ENCODE peak calls at places on chromosome 6, in four cellular contexts. One of them, this sample, is unnamed.

GRCh38 chr6:35633579-35634089 is 55.1 kb downstream of the FKBP5 start:
- DNase-seq in left ventricle myocardium inferior: no peak
- DNase-seq in neural crest cell: no peak
- DNase-seq in fibroblast of mammary gland: no peak
- DNase-seq in this sample: no peak

GRCh38 chr6:119078449-119079287 is at the start of gene FAM184A:
- DNase-seq in neural crest cell: peak
- DNase-seq in fibroblast of mammary gland: peak
- DNase-seq in left ventricle myocardium inferior: peak
- DNase-seq in this sample: peak

GRCh38 chr6:107561325-107561724 is 71.4 kb downstream of the SOBP start:
- DNase-seq in neural crest cell: no peak
- DNase-seq in fibroblast of mammary gland: no peak
- DNase-seq in left ventricle myocardium inferior: peak
- DNase-seq in this sample: no peak

GRCh38 chr6:16804007-16804303 is 42.7 kb upstream of the ATXN1 start:
- DNase-seq in left ventricle myocardium inferior: no peak
- DNase-seq in neural crest cell: no peak
- DNase-seq in fibroblast of mammary gland: no peak
- DNase-seq in this sample: no peak

GRCh38 chr6:156526081-156526480 is 251.1 kb upstream of the ARID1B start:
- DNase-seq in fibroblast of mammary gland: no peak
- DNase-seq in left ventricle myocardium inferior: no peak
- DNase-seq in neural crest cell: no peak
- DNase-seq in this sample: no peak

GRCh38 chr6:133645000-133645619 is 243.8 kb upstream of the TCF21 start:
- DNase-seq in left ventricle myocardium inferior: no peak
- DNase-seq in fibroblast of mammary gland: peak
- DNase-seq in neural crest cell: no peak
- DNase-seq in this sample: no peak

GRCh38 chr6:83615025-83615999 is 93.6 kb downstream of the SNAP91 start:
- DNase-seq in left ventricle myocardium inferior: no peak
- DNase-seq in fibroblast of mammary gland: peak
- DNase-seq in neural crest cell: peak
- DNase-seq in this sample: no peak

GRCh38 chr6:160116411-160116810 is 5.2 kb upstream of the SLC22A1 start:
- DNase-seq in left ventricle myocardium inferior: no peak
- DNase-seq in neural crest cell: no peak
- DNase-seq in fibroblast of mammary gland: no peak
- DNase-seq in this sample: no peak

GRCh38 chr6:47156196-47156595 is 114.1 kb upstream of the ADGRF1 start:
- DNase-seq in fibroblast of mammary gland: no peak
- DNase-seq in left ventricle myocardium inferior: no peak
- DNase-seq in neural crest cell: no peak
- DNase-seq in this sample: no peak

GRCh38 chr6:107533415-107534059 is 43.6 kb downstream of the SOBP start:
- DNase-seq in fibroblast of mammary gland: no peak
- DNase-seq in neural crest cell: no peak
- DNase-seq in left ventricle myocardium inferior: no peak
- DNase-seq in this sample: no peak

GRCh38 chr6:7137335-7138106 is 29.8 kb downstream of the RREB1 start:
- DNase-seq in fibroblast of mammary gland: peak
- DNase-seq in left ventricle myocardium inferior: peak
- DNase-seq in neural crest cell: no peak
- DNase-seq in this sample: no peak

GRCh38 chr6:14053776-14054175 is 63.8 kb upstream of the CD83 start:
- DNase-seq in neural crest cell: no peak
- DNase-seq in fibroblast of mammary gland: peak
- DNase-seq in left ventricle myocardium inferior: no peak
- DNase-seq in this sample: no peak

GRCh38 chr6:119076173-119076965 is 2.1 kb downstream of the FAM184A start:
- DNase-seq in fibroblast of mammary gland: no peak
- DNase-seq in neural crest cell: no peak
- DNase-seq in left ventricle myocardium inferior: no peak
- DNase-seq in this sample: no peak

GRCh38 chr6:35063701-35064507 is 77.2 kb downstream of the TCP11 start:
- DNase-seq in fibroblast of mammary gland: no peak
- DNase-seq in left ventricle myocardium inferior: no peak
- DNase-seq in neural crest cell: no peak
- DNase-seq in this sample: no peak

GRCh38 chr6:17865798-17866725 is 121.4 kb downstream of the KIF13A start:
- DNase-seq in left ventricle myocardium inferior: peak
- DNase-seq in fibroblast of mammary gland: peak
- DNase-seq in neural crest cell: no peak
- DNase-seq in this sample: peak

GRCh38 chr6:1461736-1462135 is 72.4 kb downstream of the FOXF2 start:
- DNase-seq in neural crest cell: no peak
- DNase-seq in left ventricle myocardium inferior: no peak
- DNase-seq in fibroblast of mammary gland: no peak
- DNase-seq in this sample: no peak

GRCh38 chr6:167576798-167577528 is 249.7 kb upstream of the AFDN start:
- DNase-seq in fibroblast of mammary gland: no peak
- DNase-seq in left ventricle myocardium inferior: no peak
- DNase-seq in neural crest cell: no peak
- DNase-seq in this sample: peak

GRCh38 chr6:33895296-33895695 is 91.5 kb upstream of the MLN start:
- DNase-seq in neural crest cell: no peak
- DNase-seq in left ventricle myocardium inferior: no peak
- DNase-seq in fibroblast of mammary gland: no peak
- DNase-seq in this sample: no peak

GRCh38 chr6:7819641-7820040 is 90.9 kb downstream of the TXNDC5 start:
- DNase-seq in left ventricle myocardium inferior: no peak
- DNase-seq in fibroblast of mammary gland: peak
- DNase-seq in neural crest cell: no peak
- DNase-seq in this sample: no peak

GRCh38 chr6:79134699-79135474 is 56.8 kb upstream of the PHIP start:
- DNase-seq in fibroblast of mammary gland: no peak
- DNase-seq in left ventricle myocardium inferior: no peak
- DNase-seq in neural crest cell: no peak
- DNase-seq in this sample: no peak

GRCh38 chr6:73523434-73524123 is 2.7 kb upstream of the EEF1A1 start:
- DNase-seq in left ventricle myocardium inferior: peak
- DNase-seq in neural crest cell: no peak
- DNase-seq in fibroblast of mammary gland: peak
- DNase-seq in this sample: peak

GRCh38 chr6:132020138-132020551 is 69.0 kb upstream of the CCN2 start:
- DNase-seq in left ventricle myocardium inferior: peak
- DNase-seq in neural crest cell: no peak
- DNase-seq in fibroblast of mammary gland: peak
- DNase-seq in this sample: no peak

GRCh38 chr6:16602035-16602434 is 159.2 kb downstream of the ATXN1 start:
- DNase-seq in fibroblast of mammary gland: no peak
- DNase-seq in left ventricle myocardium inferior: no peak
- DNase-seq in neural crest cell: no peak
- DNase-seq in this sample: no peak

GRCh38 chr6:132695773-132696172 is 18.1 kb downstream of the VNN1 start:
- DNase-seq in fibroblast of mammary gland: no peak
- DNase-seq in left ventricle myocardium inferior: no peak
- DNase-seq in neural crest cell: no peak
- DNase-seq in this sample: no peak

GRCh38 chr6:156601821-156602301 is 175.3 kb upstream of the ARID1B start:
- DNase-seq in neural crest cell: no peak
- DNase-seq in left ventricle myocardium inferior: no peak
- DNase-seq in fibroblast of mammary gland: no peak
- DNase-seq in this sample: no peak

GRCh38 chr6:88004707-88005106 is 42.9 kb upstream of the SPACA1 start:
- DNase-seq in fibroblast of mammary gland: no peak
- DNase-seq in neural crest cell: no peak
- DNase-seq in left ventricle myocardium inferior: no peak
- DNase-seq in this sample: no peak

GRCh38 chr6:4017847-4018193 is 61.1 kb downstream of the FAM217A start:
- DNase-seq in neural crest cell: no peak
- DNase-seq in fibroblast of mammary gland: peak
- DNase-seq in left ventricle myocardium inferior: no peak
- DNase-seq in this sample: no peak

GRCh38 chr6:131914967-131915751 is 36.0 kb downstream of the CCN2 start:
- DNase-seq in neural crest cell: peak
- DNase-seq in left ventricle myocardium inferior: peak
- DNase-seq in fibroblast of mammary gland: peak
- DNase-seq in this sample: peak

GRCh38 chr6:90233994-90234393 is 62.6 kb downstream of the BACH2 start:
- DNase-seq in fibroblast of mammary gland: no peak
- DNase-seq in neural crest cell: no peak
- DNase-seq in left ventricle myocardium inferior: no peak
- DNase-seq in this sample: no peak

GRCh38 chr6:8888468-8888867 is 453.1 kb upstream of the SLC35B3 start:
- DNase-seq in neural crest cell: no peak
- DNase-seq in left ventricle myocardium inferior: no peak
- DNase-seq in fibroblast of mammary gland: no peak
- DNase-seq in this sample: no peak
- TF ChIP-seq CTCF in neural crest cell: peak
- TF ChIP-seq CTCF in left ventricle myocardium inferior: peak
- TF ChIP-seq CTCF in fibroblast of mammary gland: peak
- TF ChIP-seq CTCF in this sample: no peak

DNA sequence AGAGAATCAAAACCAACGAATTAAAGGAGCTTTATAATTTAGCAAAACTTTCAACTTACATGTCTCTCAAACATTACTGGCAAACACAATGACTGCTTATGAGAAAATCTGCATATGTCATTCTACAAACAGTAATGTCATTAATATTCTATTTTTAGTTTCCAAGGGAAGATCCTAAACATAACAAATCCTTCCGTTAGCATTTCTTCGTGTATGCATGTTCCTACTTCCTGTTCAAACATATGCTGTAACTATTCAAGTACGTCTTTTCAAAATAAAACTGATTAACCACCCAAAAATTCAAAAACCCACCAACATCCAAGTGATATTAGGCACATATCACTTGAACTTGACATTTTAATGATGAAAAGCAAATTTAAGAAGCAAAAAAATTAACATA is 131.3 kb downstream of the HACE1 start:
- DNase-seq in fibroblast of mammary gland: no peak
- DNase-seq in neural crest cell: no peak
- DNase-seq in left ventricle myocardium inferior: no peak
- DNase-seq in this sample: no peak
- TF ChIP-seq CTCF in fibroblast of mammary gland: no peak
- TF ChIP-seq CTCF in neural crest cell: no peak
- TF ChIP-seq CTCF in left ventricle myocardium inferior: no peak
- TF ChIP-seq CTCF in this sample: no peak

GRCh38 chr6:116064626-116065025 is 3.9 kb upstream of the FRK start:
- DNase-seq in fibroblast of mammary gland: no peak
- DNase-seq in neural crest cell: no peak
- DNase-seq in left ventricle myocardium inferior: no peak
- DNase-seq in this sample: no peak

GRCh38 chr6:116059713-116060571 is 749 bp downstream of the FRK start:
- DNase-seq in left ventricle myocardium inferior: no peak
- DNase-seq in neural crest cell: no peak
- DNase-seq in fibroblast of mammary gland: peak
- DNase-seq in this sample: no peak

GRCh38 chr6:116062496-116062895 is 1.8 kb upstream of the FRK start:
- DNase-seq in left ventricle myocardium inferior: no peak
- DNase-seq in neural crest cell: no peak
- DNase-seq in fibroblast of mammary gland: no peak
- DNase-seq in this sample: no peak

GRCh38 chr6:116057766-116058165 is 2.9 kb downstream of the FRK start:
- DNase-seq in neural crest cell: no peak
- DNase-seq in fibroblast of mammary gland: no peak
- DNase-seq in left ventricle myocardium inferior: no peak
- DNase-seq in this sample: no peak

DNA sequence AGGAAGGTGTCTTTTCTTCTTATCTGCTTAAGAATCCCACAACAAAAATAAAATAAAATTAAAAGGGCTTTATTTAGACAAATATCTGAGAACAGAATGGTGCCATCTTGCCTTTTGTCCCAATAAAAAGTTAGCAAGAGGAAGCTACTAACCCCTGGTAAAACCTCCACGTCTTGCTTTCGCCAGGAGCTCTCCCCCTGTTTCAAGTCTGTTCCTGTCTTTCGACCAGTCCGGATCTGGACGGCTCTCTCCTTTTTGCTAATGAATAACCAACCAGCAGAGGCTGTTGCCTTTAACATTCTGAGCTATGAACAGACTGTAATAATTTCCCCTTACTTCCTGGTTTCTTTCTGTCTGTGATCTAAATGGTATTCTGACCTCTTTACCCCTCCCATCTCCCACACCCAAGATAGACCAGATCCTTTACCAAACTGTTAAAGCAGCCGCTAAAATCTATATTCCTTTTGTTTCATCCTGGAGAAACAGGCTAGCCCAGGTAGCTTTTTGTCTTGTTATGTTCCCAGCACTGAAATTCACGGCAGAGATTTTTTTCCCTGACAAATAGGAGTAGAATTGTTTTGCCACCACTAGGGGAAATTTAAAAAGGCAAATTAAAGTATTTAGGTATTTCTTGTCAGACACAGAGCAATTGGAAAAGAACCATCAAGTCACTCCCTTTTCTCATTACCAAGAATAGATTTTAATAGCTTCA is at the start of gene FRK:
- DNase-seq in left ventricle myocardium inferior: no peak
- DNase-seq in fibroblast of mammary gland: peak
- DNase-seq in neural crest cell: no peak
- DNase-seq in this sample: no peak
- TF ChIP-seq CTCF in left ventricle myocardium inferior: peak
- TF ChIP-seq CTCF in fibroblast of mammary gland: peak
- TF ChIP-seq CTCF in neural crest cell: peak
- TF ChIP-seq CTCF in this sample: peak

GRCh38 chr6:5173862-5174643 is 86.7 kb downstream of the LYRM4 start:
- DNase-seq in neural crest cell: no peak
- DNase-seq in fibroblast of mammary gland: no peak
- DNase-seq in left ventricle myocardium inferior: no peak
- DNase-seq in this sample: no peak
- TF ChIP-seq CTCF in neural crest cell: no peak
- TF ChIP-seq CTCF in fibroblast of mammary gland: no peak
- TF ChIP-seq CTCF in left ventricle myocardium inferior: no peak
- TF ChIP-seq CTCF in this sample: no peak

GRCh38 chr6:45200510-45200909 is 127.6 kb upstream of the RUNX2 start:
- DNase-seq in neural crest cell: no peak
- DNase-seq in left ventricle myocardium inferior: no peak
- DNase-seq in fibroblast of mammary gland: no peak
- DNase-seq in this sample: no peak

GRCh38 chr6:45195137-45195536 is 133.0 kb upstream of the RUNX2 start:
- DNase-seq in fibroblast of mammary gland: no peak
- DNase-seq in neural crest cell: no peak
- DNase-seq in left ventricle myocardium inferior: no peak
- DNase-seq in this sample: no peak

GRCh38 chr6:45196121-45196520 is 132.0 kb upstream of the RUNX2 start:
- DNase-seq in left ventricle myocardium inferior: no peak
- DNase-seq in fibroblast of mammary gland: no peak
- DNase-seq in neural crest cell: no peak
- DNase-seq in this sample: no peak

GRCh38 chr6:45199554-45199953 is 128.6 kb upstream of the RUNX2 start:
- DNase-seq in fibroblast of mammary gland: no peak
- DNase-seq in neural crest cell: no peak
- DNase-seq in left ventricle myocardium inferior: no peak
- DNase-seq in this sample: no peak
- TF ChIP-seq CTCF in fibroblast of mammary gland: no peak
- TF ChIP-seq CTCF in neural crest cell: no peak
- TF ChIP-seq CTCF in left ventricle myocardium inferior: no peak
- TF ChIP-seq CTCF in this sample: no peak

GRCh38 chr6:11460001-11460668 is 77.4 kb upstream of the TMEM170B start:
- DNase-seq in left ventricle myocardium inferior: no peak
- DNase-seq in neural crest cell: no peak
- DNase-seq in fibroblast of mammary gland: peak
- DNase-seq in this sample: no peak
- TF ChIP-seq CTCF in left ventricle myocardium inferior: peak
- TF ChIP-seq CTCF in neural crest cell: no peak
- TF ChIP-seq CTCF in fibroblast of mammary gland: peak
- TF ChIP-seq CTCF in this sample: no peak

This sample was measured in omental fat pad.